ENCODE peak calls at places on chromosomes 2 and 18, in ten cellular contexts. V is hepatocyte, X is endothelial cell of umbilical vein, H is IMR-90, P is GM23338, L is OCI-LY7, K is PC-3, R is HepG2, Y is GM12878, E is DND-41. F is an unnamed sample. For H4K20me1, the result is how much of the 10 kb centered on the place peaks cover.

GRCh38 chr18:60693426-60693825 is 320.9 kb upstream of the MC4R start:
- DNase-seq in V (no peak), X (peak), H (no peak), P (no peak), L (no peak), K (peak), R (no peak), Y (no peak), E (no peak), F (no peak)

GRCh38 chr2:16128746-16129610 is 188.6 kb downstream of the MYCN start:
- DNase-seq in V (no peak), X (no peak), H (no peak), P (no peak), L (no peak), K (no peak), R (no peak), Y (no peak), E (no peak), F (no peak)

GRCh38 chr2:166382-166781 is 97.5 kb downstream of the SH3YL1 start:
- DNase-seq in V (no peak), X (no peak), H (no peak), P (no peak), L (no peak), K (no peak), R (no peak), Y (no peak), E (no peak), F (no peak)

GRCh38 chr2:72579595-72580180 is 246.1 kb downstream of the EXOC6B start:
- DNase-seq in V (peak), X (peak), H (peak), P (peak), L (peak), K (peak), R (peak), Y (no peak), E (no peak), F (peak)

GRCh38 chr2:73291093-73291460 is 2.3 kb downstream of the EGR4 start:
- DNase-seq in V (peak), X (peak), H (peak), P (peak), L (no peak), K (peak), R (no peak), Y (no peak), E (peak), F (peak)

GRCh38 chr18:22074343-22075070 is 94.9 kb upstream of the GATA6 start:
- DNase-seq in V (no peak), X (no peak), H (no peak), P (no peak), L (no peak), K (no peak), R (no peak), Y (no peak), E (no peak), F (no peak)

GRCh38 chr2:48888096-48888495 is 132.6 kb upstream of the LHCGR start:
- DNase-seq in V (no peak), X (no peak), H (no peak), P (peak), L (no peak), K (no peak), R (no peak), Y (no peak), E (no peak), F (no peak)

GRCh38 chr2:226136739-226137138 is 662.9 kb downstream of the IRS1 start:
- DNase-seq in V (peak), X (no peak), H (no peak), P (no peak), L (no peak), K (no peak), R (no peak), Y (no peak), E (peak), F (no peak)

GRCh38 chr2:96097951-96098823 is 18.2 kb downstream of the ADRA2B start:
- DNase-seq in V (no peak), X (no peak), H (no peak), P (no peak), L (peak), K (no peak), R (no peak), Y (no peak), E (peak), F (no peak)

GRCh38 chr2:191389288-191389687 is 144.1 kb downstream of the MYO1B start:
- DNase-seq in V (no peak), X (no peak), H (no peak), P (no peak), L (no peak), K (no peak), R (no peak), Y (no peak), E (no peak), F (no peak)

GRCh38 chr2:182447843-182448242 is 21.0 kb upstream of the PDE1A start:
- DNase-seq in V (peak), X (no peak), H (peak), P (peak), L (no peak), K (no peak), R (no peak), Y (no peak), E (no peak), F (peak)

GRCh38 chr2:152950125-152950524 is 231.7 kb downstream of the ARL6IP6 start:
- DNase-seq in V (peak), X (no peak), H (no peak), P (peak), L (no peak), K (peak), R (no peak), Y (no peak), E (peak), F (peak)

GRCh38 chr2:216339456-216340279 is 32.6 kb downstream of the MARCHF4 start:
- DNase-seq in V (peak), X (peak), H (peak), P (peak), L (no peak), K (peak), R (no peak), Y (no peak), E (no peak), F (peak)

GRCh38 chr18:10032331-10032979 is 118.6 kb downstream of the VAPA start:
- DNase-seq in V (no peak), X (peak), H (no peak), P (peak), L (no peak), K (no peak), R (no peak), Y (no peak), E (no peak), F (no peak)

GRCh38 chr2:61962095-61962984 is 56.9 kb downstream of the COMMD1 start:
- DNase-seq in V (peak), X (no peak), H (peak), P (peak), L (no peak), K (no peak), R (no peak), Y (no peak), E (no peak), F (no peak)

GRCh38 chr2:35082072-35082471 is 1273.5 kb upstream of the CRIM1 start:
- DNase-seq in V (no peak), X (no peak), H (no peak), P (peak), L (no peak), K (no peak), R (no peak), Y (no peak), E (no peak), F (no peak)

GRCh38 chr2:152646775-152647174 is 70.5 kb downstream of the PRPF40A start:
- DNase-seq in V (peak), X (peak), H (peak), P (peak), L (no peak), K (peak), R (peak), Y (no peak), E (no peak), F (peak)

GRCh38 chr2:240432820-240433801 is 2.4 kb upstream of the GPC1 start:
- DNase-seq in V (no peak), X (no peak), H (no peak), P (no peak), L (no peak), K (no peak), R (no peak), Y (no peak), E (no peak), F (no peak)

GRCh38 chr2:205680903-205681302 is 1.4 kb upstream of the NRP2 start:
- DNase-seq in V (no peak), X (peak), H (no peak), P (no peak), L (no peak), K (no peak), R (no peak), Y (no peak), E (no peak), F (no peak)

GRCh38 chr2:67895171-67895941 is 167.4 kb downstream of the C1D start:
- DNase-seq in V (peak), X (peak), H (no peak), P (peak), L (no peak), K (peak), R (no peak), Y (no peak), E (no peak), F (no peak)

GRCh38 chr2:119671011-119671410 is 8.0 kb upstream of the TMEM177 start:
- DNase-seq in V (no peak), X (no peak), H (no peak), P (no peak), L (no peak), K (no peak), R (no peak), Y (no peak), E (no peak), F (peak)

GRCh38 chr2:99854236-99854852 is 288.0 kb downstream of the AFF3 start:
- DNase-seq in V (no peak), X (no peak), H (no peak), P (no peak), L (no peak), K (no peak), R (no peak), Y (no peak), E (no peak), F (no peak)

GRCh38 chr2:53452957-53453748 is 314.5 kb upstream of the CHAC2 start:
- DNase-seq in V (peak), X (no peak), H (no peak), P (no peak), L (no peak), K (no peak), R (no peak), Y (no peak), E (no peak), F (no peak)

GRCh38 chr2:188785515-188785914 is 188.7 kb upstream of the COL3A1 start:
- DNase-seq in V (peak), X (no peak), H (no peak), P (no peak), L (no peak), K (no peak), R (no peak), Y (no peak), E (no peak), F (peak)

GRCh38 chr18:77512152-77512551 is 262.5 kb downstream of the GALR1 start:
- DNase-seq in V (no peak), X (no peak), H (no peak), P (no peak), L (no peak), K (no peak), R (no peak), Y (no peak), E (no peak), F (no peak)

GRCh38 chr2:78070693-78071092 is 548.5 kb upstream of the LRRTM4 start:
- DNase-seq in V (no peak), X (no peak), H (no peak), P (no peak), L (no peak), K (no peak), R (no peak), Y (no peak), E (no peak), F (no peak)

GRCh38 chr18:55300469-55301195 is 287.4 kb downstream of the TCF4 start:
- DNase-seq in V (peak), X (no peak), H (peak), P (peak), L (no peak), K (no peak), R (no peak), Y (no peak), E (no peak), F (peak)

GRCh38 chr2:6231166-6231565 is 539.0 kb downstream of the SOX11 start:
- DNase-seq in V (no peak), X (no peak), H (no peak), P (no peak), L (no peak), K (no peak), R (no peak), Y (no peak), E (no peak), F (no peak)

GRCh38 chr2:186588940-186589732 is 720 bp upstream of the ITGAV start:
- DNase-seq in V (no peak), X (peak), H (no peak), P (peak), L (no peak), K (no peak), R (peak), Y (no peak), E (no peak), F (peak)

GRCh38 chr18:48571619-48572384 is 33.0 kb downstream of the CTIF start:
- DNase-seq in V (no peak), X (no peak), H (no peak), P (no peak), L (no peak), K (no peak), R (no peak), Y (no peak), E (no peak), F (peak)

DNA sequence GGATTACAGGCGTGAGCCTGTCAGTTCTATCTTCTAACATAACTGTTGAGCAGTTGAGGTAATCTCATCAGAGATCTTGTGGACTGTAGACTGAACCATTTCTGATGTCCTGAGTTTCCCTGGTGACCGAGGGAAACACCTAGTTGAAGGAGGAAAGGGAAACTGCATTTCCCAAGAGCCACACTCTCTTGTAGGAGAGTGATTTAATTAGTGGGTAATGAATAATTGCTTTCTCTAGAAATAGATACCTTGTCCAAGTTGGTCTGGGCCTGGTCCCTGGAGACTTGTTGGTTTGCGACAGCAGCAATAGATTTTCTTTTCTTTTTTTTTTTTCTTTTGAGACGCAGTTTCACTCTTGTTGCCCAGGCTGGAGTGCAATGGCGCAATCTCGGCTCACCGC is 7.4 kb downstream of the TTLL4 start:
- DNase-seq in V (no peak), X (no peak), H (no peak), P (no peak), L (no peak), K (no peak), R (no peak), Y (no peak), E (no peak), F (no peak)
- H4K20me1 ChIP-seq in V (under half), X (under half), H (under half), P (under half), L (under half), K (under half), R (under half), Y (under half), E (half or more), F (under half)

DNA sequence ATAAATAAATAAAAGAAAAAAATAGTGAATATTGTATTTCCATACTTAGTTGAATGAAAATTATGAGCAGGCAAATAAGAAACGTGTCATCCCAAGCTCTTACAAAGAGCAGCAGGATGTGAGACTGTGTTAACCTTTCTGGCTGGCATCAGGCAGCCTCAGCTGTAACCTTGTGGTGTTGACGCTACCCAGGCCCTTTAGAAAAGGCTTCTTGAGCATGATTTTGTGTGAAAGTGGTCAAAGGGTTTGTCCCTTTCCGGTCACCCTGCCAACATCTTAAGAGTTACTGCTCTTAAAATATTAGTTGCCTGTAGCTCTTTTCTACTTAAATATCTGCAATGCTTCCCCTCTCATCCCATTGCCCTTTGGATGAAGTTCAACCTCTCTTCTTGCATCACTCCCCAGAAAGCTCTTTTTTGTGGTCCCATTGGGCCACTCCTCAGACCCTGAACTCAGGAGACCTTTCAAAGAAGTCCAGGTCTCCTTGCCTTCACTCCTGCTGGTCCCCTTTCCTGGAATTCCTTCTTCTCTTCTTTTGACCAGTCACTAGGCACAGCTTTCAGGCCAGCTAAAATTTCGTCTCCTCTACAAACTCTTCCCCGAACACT is 35.0 kb downstream of the RHOB start:
- DNase-seq in V (no peak), X (no peak), H (no peak), P (no peak), L (no peak), K (no peak), R (no peak), Y (no peak), E (no peak), F (no peak)
- H3K27ac ChIP-seq in V (no peak), X (no peak), H (no peak), P (no peak), L (no peak), K (no peak), R (no peak), Y (no peak), E (no peak), F (no peak)

DNA sequence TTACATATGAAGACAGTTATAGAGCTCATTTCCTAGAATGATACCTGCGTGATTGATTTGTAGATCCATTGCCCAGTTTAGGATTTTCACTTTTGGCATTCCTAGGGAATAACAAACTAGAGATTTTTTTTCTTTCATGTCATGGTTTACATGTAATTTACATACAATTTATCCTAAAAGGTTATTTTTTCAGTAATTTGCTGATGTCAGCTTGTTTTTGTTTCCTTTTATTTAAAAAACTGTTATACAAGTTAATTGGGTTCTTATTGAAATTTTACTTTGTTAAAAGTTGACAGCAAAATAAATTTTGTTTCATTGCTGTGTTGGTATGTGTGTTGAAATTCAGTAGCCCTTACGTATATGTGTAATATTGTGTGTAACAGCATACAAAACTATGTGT is 23.4 kb downstream of the MTX2 start:
- DNase-seq in V (no peak), X (no peak), H (no peak), P (no peak), L (no peak), K (no peak), R (no peak), Y (no peak), E (no peak), F (no peak)
- H3K4me3 ChIP-seq in V (no peak), X (no peak), H (no peak), P (no peak), L (no peak), K (no peak), R (no peak), Y (no peak), E (no peak), F (no peak)

DNA sequence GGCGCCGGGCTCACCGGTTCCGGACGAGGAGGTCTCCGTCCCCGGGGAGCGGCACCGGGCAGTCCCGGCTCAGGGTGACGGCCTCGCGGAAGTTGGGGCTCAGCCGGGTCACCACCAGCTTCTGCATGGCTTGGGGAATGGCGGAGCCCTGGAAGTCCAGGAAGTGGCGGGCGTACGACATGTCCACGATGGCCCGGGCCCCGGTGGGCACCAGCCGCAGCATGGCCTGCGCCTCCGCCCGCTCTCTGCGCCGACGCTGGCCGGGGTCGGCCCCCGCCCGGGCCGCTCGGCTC is 157 bp downstream of the PTGR3 start:
- DNase-seq in V (no peak), X (peak), H (no peak), P (no peak), L (no peak), K (no peak), R (no peak), Y (no peak), E (no peak), F (no peak)
- H4K20me1 ChIP-seq in V (under half), X (under half), H (under half), P (under half), L (under half), K (under half), R (under half), Y (under half), E (under half), F (under half)

DNA sequence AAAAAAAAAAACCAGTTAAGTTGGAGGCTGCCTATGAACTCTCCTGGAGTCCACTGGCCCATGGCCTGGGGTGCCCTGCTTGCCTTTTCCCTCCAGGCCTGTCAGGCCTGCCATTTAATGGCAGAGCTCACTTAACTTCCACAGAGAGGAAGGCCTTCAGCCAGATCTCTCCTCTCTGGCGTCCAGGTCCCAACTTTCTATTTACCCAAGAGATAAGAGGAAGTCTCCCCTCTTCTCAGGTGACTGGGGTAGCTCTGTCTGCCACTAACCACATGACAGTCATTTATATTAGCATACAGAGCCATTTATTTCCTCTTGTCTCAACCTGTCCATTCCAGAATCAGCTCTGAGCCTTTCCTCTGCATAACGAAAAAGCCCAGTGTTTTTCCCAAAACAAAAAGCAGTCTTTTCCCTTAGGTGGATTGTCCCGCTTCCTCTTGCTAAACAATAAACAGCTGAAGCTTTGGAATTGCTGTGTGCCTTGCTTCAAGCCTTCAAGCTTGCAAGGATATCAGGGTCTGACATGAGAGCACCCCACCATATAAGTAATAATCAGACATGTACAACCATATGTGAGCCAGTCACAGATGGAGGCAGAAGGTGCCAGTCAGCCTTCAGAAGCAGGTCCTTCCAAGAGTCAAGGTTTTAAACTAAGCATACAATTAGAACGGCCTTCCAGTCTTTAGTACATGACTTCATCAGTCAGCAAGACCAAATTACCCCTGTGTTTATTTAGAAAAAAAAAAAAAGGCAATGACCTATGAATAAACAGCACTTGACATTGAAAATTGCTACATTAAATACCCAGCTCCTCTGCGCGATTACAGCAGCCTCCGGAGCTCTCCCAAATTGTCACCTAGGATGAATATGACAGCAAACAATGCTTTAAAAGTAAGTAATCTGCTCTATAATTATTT is 71.3 kb upstream of the STPG4 start:
- DNase-seq in V (peak), X (no peak), H (peak), P (no peak), L (peak), K (no peak), R (peak), Y (no peak), E (no peak), F (no peak)
- H3K27ac ChIP-seq in V (peak), X (no peak), H (peak), P (no peak), L (no peak), K (no peak), R (no peak), Y (no peak), E (no peak), F (no peak)